ENCODE peak calls at places on chromosome 1, in seven cellular contexts. One of them, this sample, is unnamed.

GRCh38 chr1:115184951-115185331 is 95.6 kb upstream of the TSPAN2 start:
- DNase-seq in left colon: no peak
- DNase-seq in fibroblast of the aortic adventitia: peak
- DNase-seq in LHCN-M2: peak
- DNase-seq in hepatic stellate cell: peak
- DNase-seq in stimulated activated CD8-positive, alpha-beta memory T cell treated with anti-CD3 and anti-CD28 coated beads, Interleukin-7, amount 100 ng/mL, for 24 hours: no peak
- DNase-seq in stimulated activated naive CD8-positive, alpha-beta T cell treated with anti-CD3 and anti-CD28 coated beads, Interleukin-15, Interleukin-2, amounts not matched to agents 100 U/mL and 50 U/mL, for 24 hours: no peak
- DNase-seq in this sample: no peak

GRCh38 chr1:23463286-23463685 is 20.7 kb downstream of the ASAP3 start:
- DNase-seq in LHCN-M2: no peak
- DNase-seq in hepatic stellate cell: no peak
- DNase-seq in stimulated activated CD8-positive, alpha-beta memory T cell treated with anti-CD3 and anti-CD28 coated beads, Interleukin-7, amount 100 ng/mL, for 24 hours: no peak
- DNase-seq in left colon: no peak
- DNase-seq in stimulated activated naive CD8-positive, alpha-beta T cell treated with anti-CD3 and anti-CD28 coated beads, Interleukin-15, Interleukin-2, amounts not matched to agents 100 U/mL and 50 U/mL, for 24 hours: no peak
- DNase-seq in fibroblast of the aortic adventitia: peak
- DNase-seq in this sample: no peak

GRCh38 chr1:216456682-216457081 is 33.4 kb upstream of the USH2A start:
- DNase-seq in left colon: no peak
- DNase-seq in hepatic stellate cell: peak
- DNase-seq in stimulated activated naive CD8-positive, alpha-beta T cell treated with anti-CD3 and anti-CD28 coated beads, Interleukin-15, Interleukin-2, amounts not matched to agents 100 U/mL and 50 U/mL, for 24 hours: no peak
- DNase-seq in stimulated activated CD8-positive, alpha-beta memory T cell treated with anti-CD3 and anti-CD28 coated beads, Interleukin-7, amount 100 ng/mL, for 24 hours: no peak
- DNase-seq in LHCN-M2: peak
- DNase-seq in fibroblast of the aortic adventitia: peak
- DNase-seq in this sample: no peak

GRCh38 chr1:96492236-96492635 is 229.3 kb upstream of the PTBP2 start:
- DNase-seq in fibroblast of the aortic adventitia: no peak
- DNase-seq in LHCN-M2: peak
- DNase-seq in stimulated activated CD8-positive, alpha-beta memory T cell treated with anti-CD3 and anti-CD28 coated beads, Interleukin-7, amount 100 ng/mL, for 24 hours: no peak
- DNase-seq in stimulated activated naive CD8-positive, alpha-beta T cell treated with anti-CD3 and anti-CD28 coated beads, Interleukin-15, Interleukin-2, amounts not matched to agents 100 U/mL and 50 U/mL, for 24 hours: no peak
- DNase-seq in hepatic stellate cell: no peak
- DNase-seq in left colon: no peak
- DNase-seq in this sample: no peak

GRCh38 chr1:62181531-62181930 is 13.1 kb upstream of the L1TD1 start:
- DNase-seq in stimulated activated naive CD8-positive, alpha-beta T cell treated with anti-CD3 and anti-CD28 coated beads, Interleukin-15, Interleukin-2, amounts not matched to agents 100 U/mL and 50 U/mL, for 24 hours: no peak
- DNase-seq in hepatic stellate cell: no peak
- DNase-seq in fibroblast of the aortic adventitia: no peak
- DNase-seq in left colon: no peak
- DNase-seq in stimulated activated CD8-positive, alpha-beta memory T cell treated with anti-CD3 and anti-CD28 coated beads, Interleukin-7, amount 100 ng/mL, for 24 hours: no peak
- DNase-seq in LHCN-M2: no peak
- DNase-seq in this sample: no peak

GRCh38 chr1:4002741-4003140 is 102.7 kb upstream of the C1orf174 start:
- DNase-seq in fibroblast of the aortic adventitia: no peak
- DNase-seq in LHCN-M2: no peak
- DNase-seq in hepatic stellate cell: no peak
- DNase-seq in stimulated activated naive CD8-positive, alpha-beta T cell treated with anti-CD3 and anti-CD28 coated beads, Interleukin-15, Interleukin-2, amounts not matched to agents 100 U/mL and 50 U/mL, for 24 hours: no peak
- DNase-seq in left colon: no peak
- DNase-seq in stimulated activated CD8-positive, alpha-beta memory T cell treated with anti-CD3 and anti-CD28 coated beads, Interleukin-7, amount 100 ng/mL, for 24 hours: no peak
- DNase-seq in this sample: no peak

GRCh38 chr1:53918343-53918742 is 24.4 kb downstream of the DIO1 start:
- DNase-seq in stimulated activated naive CD8-positive, alpha-beta T cell treated with anti-CD3 and anti-CD28 coated beads, Interleukin-15, Interleukin-2, amounts not matched to agents 100 U/mL and 50 U/mL, for 24 hours: no peak
- DNase-seq in fibroblast of the aortic adventitia: no peak
- DNase-seq in left colon: no peak
- DNase-seq in stimulated activated CD8-positive, alpha-beta memory T cell treated with anti-CD3 and anti-CD28 coated beads, Interleukin-7, amount 100 ng/mL, for 24 hours: no peak
- DNase-seq in hepatic stellate cell: no peak
- DNase-seq in LHCN-M2: no peak
- DNase-seq in this sample: no peak

GRCh38 chr1:46219551-46220520 is 16.7 kb downstream of the LURAP1 start:
- DNase-seq in stimulated activated naive CD8-positive, alpha-beta T cell treated with anti-CD3 and anti-CD28 coated beads, Interleukin-15, Interleukin-2, amounts not matched to agents 100 U/mL and 50 U/mL, for 24 hours: no peak
- DNase-seq in left colon: no peak
- DNase-seq in hepatic stellate cell: no peak
- DNase-seq in LHCN-M2: peak
- DNase-seq in fibroblast of the aortic adventitia: peak
- DNase-seq in stimulated activated CD8-positive, alpha-beta memory T cell treated with anti-CD3 and anti-CD28 coated beads, Interleukin-7, amount 100 ng/mL, for 24 hours: no peak
- DNase-seq in this sample: no peak

GRCh38 chr1:219927956-219928790 is at the start of gene SLC30A10:
- DNase-seq in stimulated activated naive CD8-positive, alpha-beta T cell treated with anti-CD3 and anti-CD28 coated beads, Interleukin-15, Interleukin-2, amounts not matched to agents 100 U/mL and 50 U/mL, for 24 hours: peak
- DNase-seq in hepatic stellate cell: peak
- DNase-seq in left colon: peak
- DNase-seq in fibroblast of the aortic adventitia: no peak
- DNase-seq in LHCN-M2: no peak
- DNase-seq in stimulated activated CD8-positive, alpha-beta memory T cell treated with anti-CD3 and anti-CD28 coated beads, Interleukin-7, amount 100 ng/mL, for 24 hours: no peak
- DNase-seq in this sample: no peak

GRCh38 chr1:234776256-234776874 is 166.4 kb upstream of the IRF2BP2 start:
- DNase-seq in stimulated activated CD8-positive, alpha-beta memory T cell treated with anti-CD3 and anti-CD28 coated beads, Interleukin-7, amount 100 ng/mL, for 24 hours: no peak
- DNase-seq in hepatic stellate cell: no peak
- DNase-seq in stimulated activated naive CD8-positive, alpha-beta T cell treated with anti-CD3 and anti-CD28 coated beads, Interleukin-15, Interleukin-2, amounts not matched to agents 100 U/mL and 50 U/mL, for 24 hours: no peak
- DNase-seq in left colon: no peak
- DNase-seq in LHCN-M2: no peak
- DNase-seq in fibroblast of the aortic adventitia: no peak
- DNase-seq in this sample: no peak